ENCODE peak calls at places on chromosomes 4 and X, in eight cellular contexts. A, S, R, H, N, I, J and M are unnamed samples.

GRCh38 chr4:67790721-67791120 is 36.5 kb upstream of the GNRHR start:
- DNase-seq in N (no peak), I (no peak), J (no peak), S (no peak), H (no peak), A (no peak), R (no peak), M (no peak)

GRCh38 chrX:110665636-110666035 is 130.0 kb downstream of the CHRDL1 start:
- DNase-seq in N (peak), J (no peak), H (peak), S (peak), R (peak), I (peak), A (peak), M (no peak)

GRCh38 chr4:55036405-55036804 is 89.0 kb downstream of the KDR start:
- DNase-seq in N (no peak), J (no peak), H (no peak), A (peak), I (no peak), R (no peak), S (no peak), M (no peak)

GRCh38 chr4:168587326-168588125 is 90.7 kb downstream of the PALLD start:
- DNase-seq in J (no peak), N (peak), H (no peak), R (no peak), I (peak), S (no peak), A (peak), M (no peak)

GRCh38 chr4:66489783-66490452 is 819.6 kb upstream of the EPHA5 start:
- DNase-seq in R (no peak), A (peak), N (peak), H (no peak), I (peak), S (no peak), J (no peak), M (no peak)

GRCh38 chr4:15805583-15806517 is 27.7 kb downstream of the CD38 start:
- DNase-seq in I (peak), A (peak), H (peak), J (peak), R (no peak), N (peak), S (peak), M (no peak)

GRCh38 chr4:35548921-35549320 is 695.4 kb downstream of the ARAP2 start:
- DNase-seq in S (no peak), A (no peak), H (no peak), I (no peak), J (no peak), N (no peak), R (no peak), M (no peak)

GRCh38 chrX:129737921-129738320 is 858 bp upstream of the XPNPEP2 start:
- DNase-seq in A (peak), S (peak), J (no peak), H (no peak), R (no peak), N (peak), I (peak), M (no peak)

GRCh38 chr4:79852305-79852730 is 220.7 kb downstream of the ANTXR2 start:
- DNase-seq in J (peak), A (no peak), I (peak), N (peak), S (no peak), H (no peak), R (peak), M (no peak)

GRCh38 chr4:169342906-169343560 is 72.3 kb upstream of the SH3RF1 start:
- DNase-seq in J (no peak), N (peak), A (no peak), R (no peak), I (no peak), H (no peak), S (no peak), M (no peak)

DNA sequence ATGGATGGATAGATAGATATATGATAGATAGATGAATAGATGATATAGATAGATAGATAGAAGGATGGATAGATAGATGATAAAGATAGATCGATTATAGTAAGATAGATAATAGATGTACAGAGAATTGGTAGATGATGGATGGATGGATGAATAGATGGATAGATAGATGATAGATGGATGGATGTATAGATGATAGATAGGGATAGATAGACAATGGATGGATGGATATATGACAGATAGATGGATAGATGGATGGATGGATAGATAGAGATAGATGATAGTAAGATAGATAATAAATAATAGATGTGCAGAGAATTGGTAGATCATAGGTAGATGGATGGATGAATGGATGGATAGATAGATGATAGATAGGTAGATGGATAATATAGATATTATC is 12.2 kb downstream of the GYG2 start:
- DNase-seq in R (no peak), S (no peak), A (no peak), I (no peak), H (no peak), J (no peak), N (no peak), M (no peak)
- H3K4me3 ChIP-seq in R (no peak), S (no peak), A (no peak), I (no peak), H (no peak), J (no peak), N (no peak), M (no peak)

DNA sequence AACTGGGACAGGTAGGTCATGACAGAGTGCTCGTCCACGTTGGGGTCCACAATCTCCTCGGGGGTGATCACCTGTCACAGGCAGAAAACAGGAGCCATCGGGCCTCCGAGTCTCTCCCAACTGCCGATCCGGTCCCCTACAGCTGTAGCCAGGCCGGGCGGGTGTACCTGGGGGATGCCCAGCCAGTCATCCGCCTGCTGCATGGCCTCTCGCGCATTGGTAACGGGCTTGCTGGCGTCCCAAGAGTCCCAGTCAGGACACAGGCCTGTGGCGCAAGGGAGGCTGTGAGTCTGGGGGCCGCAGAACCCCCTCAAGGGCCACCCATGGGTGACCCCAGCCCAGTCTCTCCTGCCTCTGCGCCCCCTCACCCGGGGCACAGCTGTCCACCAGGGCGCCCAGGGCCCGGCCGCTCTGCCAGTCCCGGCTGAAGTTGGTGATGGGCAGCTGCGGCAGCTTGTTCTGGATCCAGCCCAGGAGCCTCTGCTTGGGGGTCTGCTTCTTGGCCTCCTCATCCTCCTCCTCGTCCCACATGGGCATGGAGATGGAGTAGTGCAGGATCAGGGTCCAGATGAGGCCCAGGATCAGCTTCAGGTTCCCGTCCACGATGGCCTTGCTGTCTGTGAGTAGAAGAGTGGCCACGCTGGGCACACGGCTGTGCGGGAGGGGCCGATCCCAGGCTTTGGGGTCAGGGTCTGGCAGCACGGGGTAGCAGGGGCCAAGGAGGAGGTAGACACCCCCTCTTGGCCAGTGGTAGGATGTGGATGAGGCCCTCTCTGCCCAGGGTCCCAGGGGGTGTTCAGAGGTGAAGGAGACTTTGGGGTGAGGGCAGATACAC is 6.7 kb downstream of the FLNA start:
- DNase-seq in A (no peak), R (no peak), J (no peak), S (no peak), I (no peak), H (no peak), N (no peak), M (no peak)
- H3K4me3 ChIP-seq in A (no peak), R (peak), J (no peak), S (no peak), I (peak), H (no peak), N (peak), M (peak)

GRCh38 chr4:1793496-1793840 is 375 bp downstream of the FGFR3 start:
- DNase-seq in J (no peak), A (peak), I (no peak), R (no peak), H (no peak), N (no peak), S (peak), M (no peak)
- H3K4me3 ChIP-seq in J (no peak), A (peak), I (peak), R (peak), H (peak), N (no peak), S (no peak), M (peak)

DNA sequence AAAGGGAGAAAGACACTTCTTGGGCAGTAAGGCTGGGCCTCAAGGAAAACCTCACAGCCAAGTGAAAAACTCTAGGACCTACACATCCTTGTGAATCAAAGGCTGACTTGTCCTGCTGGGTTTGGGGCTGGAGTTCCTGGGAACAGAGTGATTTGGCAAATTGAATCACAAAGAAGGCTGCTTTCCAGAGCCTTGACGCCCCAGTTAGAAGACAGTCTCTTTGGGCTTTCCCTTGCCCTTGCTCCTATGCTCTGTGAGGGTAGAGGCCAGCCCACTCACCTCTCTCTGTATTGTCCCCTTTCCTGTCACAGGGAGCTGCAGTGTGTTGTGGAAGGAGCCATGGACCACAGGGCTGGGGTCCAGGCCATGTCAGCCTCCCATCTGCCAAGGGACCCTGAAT is 9.6 kb downstream of the AMER1 start:
- DNase-seq in H (no peak), J (no peak), N (no peak), S (no peak), I (no peak), A (no peak), R (no peak), M (no peak)
- H3K4me3 ChIP-seq in H (no peak), J (no peak), N (no peak), S (no peak), I (no peak), A (no peak), R (no peak), M (no peak)

GRCh38 chrX:133749951-133750350 is 235.4 kb downstream of the GPC3 start:
- DNase-seq in R (no peak), H (no peak), I (no peak), J (no peak), A (no peak), N (no peak), S (no peak), M (no peak)

GRCh38 chrX:133754657-133755056 is 230.7 kb downstream of the GPC3 start:
- DNase-seq in N (no peak), J (no peak), I (no peak), H (no peak), R (no peak), A (no peak), S (no peak), M (no peak)

GRCh38 chrX:133745361-133745760 is 240.0 kb downstream of the GPC3 start:
- DNase-seq in H (peak), I (no peak), S (peak), N (no peak), A (no peak), R (no peak), J (no peak), M (no peak)

GRCh38 chrX:133746593-133746992 is 238.8 kb downstream of the GPC3 start:
- DNase-seq in A (no peak), R (no peak), S (peak), N (no peak), J (no peak), I (no peak), H (no peak), M (no peak)

DNA sequence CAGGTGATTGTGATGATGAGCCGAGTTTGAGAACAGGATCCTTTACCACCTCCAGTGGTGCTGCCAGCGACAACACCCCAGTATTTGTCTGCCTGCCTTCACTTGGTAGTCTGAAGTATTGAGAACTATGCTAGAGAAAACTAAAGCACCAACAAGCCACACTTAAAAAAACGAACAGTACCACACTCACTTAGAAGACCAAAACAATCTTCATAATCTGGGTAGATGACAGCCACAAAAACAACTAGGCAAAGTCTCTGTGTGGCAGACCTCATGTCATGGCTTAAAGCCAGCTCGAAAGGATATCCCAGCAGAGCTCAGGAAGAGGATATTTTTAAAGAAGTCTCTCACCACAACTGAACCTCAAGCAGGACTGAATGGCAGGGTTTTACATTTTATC is 236.0 kb downstream of the GPC3 start:
- DNase-seq in R (no peak), N (no peak), J (no peak), I (no peak), S (no peak), A (no peak), H (peak), M (no peak)
- H3K4me3 ChIP-seq in R (no peak), N (no peak), J (no peak), I (no peak), S (no peak), A (no peak), H (no peak), M (no peak)

GRCh38 chr4:53705151-53705764 is 114.0 kb upstream of the LNX1 start:
- DNase-seq in S (peak), N (no peak), A (no peak), H (no peak), R (no peak), I (no peak), J (no peak), M (no peak)

GRCh38 chr4:53703267-53703655 is 112.0 kb upstream of the LNX1 start:
- DNase-seq in N (no peak), S (no peak), I (no peak), R (no peak), J (no peak), A (no peak), H (no peak), M (no peak)

GRCh38 chr4:53704329-53704728 is 113.0 kb upstream of the LNX1 start:
- DNase-seq in I (no peak), S (no peak), N (no peak), A (no peak), J (no peak), H (no peak), R (no peak), M (no peak)

GRCh38 chr4:53705972-53706371 is 114.7 kb upstream of the LNX1 start:
- DNase-seq in R (no peak), J (no peak), I (no peak), N (no peak), H (no peak), A (no peak), S (no peak), M (no peak)

DNA sequence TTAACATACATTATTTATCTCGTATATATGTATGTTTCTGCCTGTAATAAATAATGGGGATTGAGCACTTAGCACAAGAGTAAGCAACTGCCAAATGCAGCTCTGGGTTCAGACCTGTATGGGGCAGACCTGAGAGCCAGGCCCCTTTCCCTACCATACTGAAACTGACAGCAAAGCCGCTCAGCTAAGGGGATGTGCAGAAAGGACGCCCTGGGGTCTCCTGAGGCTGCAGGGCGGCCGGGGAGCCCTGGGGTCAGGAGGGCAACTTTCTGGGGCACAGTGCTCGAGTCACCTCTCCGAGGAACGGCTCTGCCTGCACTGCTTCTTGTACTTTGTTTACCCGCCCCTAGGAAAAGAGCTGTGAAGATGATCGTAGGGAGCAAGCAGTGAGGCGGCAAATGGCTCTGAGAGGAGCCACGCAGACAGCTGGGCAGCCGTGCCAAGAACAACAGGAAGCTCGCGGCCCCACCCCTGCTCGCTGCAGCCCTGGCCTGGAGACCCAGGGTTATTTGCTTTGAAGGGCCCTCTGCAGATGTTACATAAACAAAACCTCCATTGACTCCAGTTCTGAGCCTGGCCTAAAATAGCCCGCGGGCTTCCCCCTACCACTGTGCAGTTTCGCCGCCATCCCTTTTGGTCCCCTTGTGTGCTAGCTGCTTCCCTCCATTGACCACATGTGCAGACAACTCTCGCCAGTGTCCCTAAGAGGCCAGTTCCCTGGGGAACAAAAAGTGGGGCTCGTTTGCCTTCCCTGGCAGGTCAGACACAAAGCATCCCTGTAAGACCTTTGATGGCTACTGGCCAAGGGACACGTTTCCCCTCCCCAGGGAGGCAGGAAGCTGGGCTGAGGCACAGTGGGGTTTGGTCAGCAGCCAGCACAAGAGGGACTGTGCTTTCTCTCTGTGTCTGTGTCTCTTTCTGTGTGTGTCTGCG is 111.3 kb upstream of the LNX1 start:
- DNase-seq in N (peak), H (no peak), R (peak), A (peak), I (peak), S (peak), J (no peak), M (peak)
- H3K4me3 ChIP-seq in N (no peak), H (no peak), R (peak), A (peak), I (no peak), S (peak), J (peak), M (peak)

GRCh38 chr4:186191266-186192067 is at the start of gene CYP4V2:
- DNase-seq in I (peak), N (peak), A (peak), S (peak), H (peak), R (peak), J (peak), M (peak)
- H3K4me3 ChIP-seq in I (peak), N (peak), A (peak), S (peak), H (peak), R (peak), J (peak), M (peak)

GRCh38 chr4:3446631-3447320 is 5.0 kb downstream of the HGFAC start:
- DNase-seq in I (no peak), N (no peak), J (no peak), A (no peak), H (no peak), R (no peak), S (no peak), M (no peak)

GRCh38 chr4:3444351-3445110 is 2.8 kb downstream of the HGFAC start:
- DNase-seq in J (no peak), I (no peak), R (no peak), H (no peak), S (no peak), A (no peak), N (no peak), M (no peak)

GRCh38 chr4:3445111-3445820 is 3.5 kb downstream of the HGFAC start:
- DNase-seq in A (no peak), S (no peak), I (no peak), H (no peak), J (no peak), R (no peak), N (no peak), M (no peak)

GRCh38 chr4:3447431-3448395 is 5.9 kb downstream of the HGFAC start:
- DNase-seq in I (no peak), A (no peak), J (no peak), R (no peak), S (no peak), N (no peak), H (no peak), M (no peak)

DNA sequence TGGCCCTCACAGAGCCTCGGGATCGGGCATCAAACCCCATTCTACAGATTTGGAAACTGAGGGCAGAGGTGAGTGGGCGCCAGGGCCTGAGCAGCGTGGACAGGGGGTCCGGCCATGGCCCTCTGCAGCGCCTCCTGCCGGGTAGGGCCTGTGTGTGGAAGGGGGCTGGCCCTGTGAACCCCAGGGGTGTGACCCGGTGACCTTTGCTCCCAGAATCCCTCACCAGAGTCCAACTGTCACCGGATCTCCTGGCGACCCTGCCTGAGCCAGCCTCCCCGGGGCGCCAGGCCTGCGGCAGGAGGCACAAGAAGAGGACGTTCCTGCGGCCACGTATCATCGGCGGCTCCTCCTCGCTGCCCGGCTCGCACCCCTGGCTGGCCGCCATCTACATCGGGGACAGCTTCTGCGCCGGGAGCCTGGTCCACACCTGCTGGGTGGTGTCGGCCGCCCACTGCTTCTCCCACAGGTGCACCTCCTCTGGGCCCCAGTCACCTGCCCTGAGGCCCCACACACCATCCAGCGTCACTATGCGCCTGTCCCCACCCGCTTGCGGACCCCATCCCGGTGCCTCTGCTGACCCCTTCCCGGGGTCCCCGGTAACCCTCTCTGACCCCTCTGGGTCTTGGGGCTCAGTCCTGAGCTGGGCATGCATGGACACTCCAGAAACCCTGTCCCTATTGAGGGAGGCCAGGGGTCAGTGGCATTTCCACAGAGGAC is 4.2 kb downstream of the HGFAC start:
- DNase-seq in N (no peak), H (no peak), J (no peak), A (no peak), R (no peak), S (no peak), I (no peak), M (no peak)
- H3K4me3 ChIP-seq in N (no peak), H (no peak), J (no peak), A (no peak), R (no peak), S (no peak), I (no peak), M (no peak)